ENCODE peak calls at places on chromosome 14, in six cellular contexts. A is left ventricle myocardium inferior, P is neural progenitor cell, C is pancreas, N is heart right ventricle, J is Peyer's patch. V is an unnamed sample.

GRCh38 chr14:65229431-65230286 is 127.3 kb upstream of the MAX start:
- DNase-seq in A (peak; percentile 27), J (peak; percentile 76), N (peak; percentile 49), P (peak; percentile 68), C (peak; percentile 75), V (no peak)

GRCh38 chr14:59422069-59422881 is 42.9 kb downstream of the GPR135 start:
- DNase-seq in N (no peak), P (peak; percentile 19), C (no peak), A (no peak), J (no peak), V (no peak)

GRCh38 chr14:20530771-20531571 is 25.6 kb downstream of the RNASE10 start:
- DNase-seq in A (peak; percentile 56), J (peak; percentile 73), P (peak; percentile 86), C (peak; percentile 69), N (peak; percentile 58), V (peak; percentile 33)

GRCh38 chr14:73223049-73223448 is 14.3 kb upstream of the PAPLN start:
- DNase-seq in C (no peak), A (no peak), N (no peak), P (no peak), J (no peak), V (no peak)

GRCh38 chr14:31139301-31139847 is 68.2 kb downstream of the HECTD1 start:
- DNase-seq in J (no peak), A (no peak), C (no peak), P (no peak), N (no peak), V (no peak)

GRCh38 chr14:20846560-20846959 is 43.9 kb upstream of the RNASE1 start:
- DNase-seq in C (no peak), J (no peak), N (no peak), A (no peak), P (no peak), V (no peak)

GRCh38 chr14:60724080-60724618 is at the start of gene SIX4:
- DNase-seq in N (peak; percentile 57), C (peak; percentile 86), A (peak; percentile 49), J (peak; percentile 54), P (peak; percentile 92), V (peak; percentile 93)

GRCh38 chr14:62308927-62309326 is 546.7 kb downstream of the SNAPC1 start:
- DNase-seq in J (no peak), C (no peak), N (no peak), A (no peak), P (no peak), V (no peak)

GRCh38 chr14:25108959-25109358 is 59.0 kb upstream of the STXBP6 start:
- DNase-seq in J (no peak), P (no peak), C (no peak), A (no peak), N (no peak), V (no peak)

GRCh38 chr14:89443002-89443660 is 26.1 kb upstream of the FOXN3 start:
- DNase-seq in N (no peak), A (no peak), C (no peak), P (no peak), J (no peak), V (no peak)

GRCh38 chr14:58920230-58920629 is 268.2 kb upstream of the DAAM1 start:
- DNase-seq in J (no peak), C (no peak), P (no peak), A (no peak), N (no peak), V (no peak)

GRCh38 chr14:54444003-54444402 is 2.8 kb upstream of the CNIH1 start:
- DNase-seq in N (no peak), J (no peak), P (no peak), C (no peak), A (no peak), V (no peak)

GRCh38 chr14:72736348-72736747 is 157.6 kb downstream of the DPF3 start:
- DNase-seq in A (no peak), P (no peak), C (no peak), J (no peak), N (no peak), V (peak; percentile 49)

GRCh38 chr14:103514596-103515421 is 7.8 kb downstream of the CKB start:
- DNase-seq in A (peak; percentile 13), C (peak; percentile 43), P (no peak), J (peak; percentile 34), N (no peak), V (peak; percentile 11)

GRCh38 chr14:96274122-96274910 is 18.3 kb downstream of the BDKRB1 start:
- DNase-seq in C (no peak), A (no peak), P (no peak), J (no peak), N (no peak), V (no peak)

GRCh38 chr14:20848316-20848954 is 42.8 kb upstream of the RNASE3 start:
- DNase-seq in N (no peak), P (no peak), A (no peak), C (no peak), J (no peak), V (no peak)

GRCh38 chr14:83133986-83134664 is 1600.5 kb upstream of the SEL1L start:
- DNase-seq in A (no peak), J (no peak), P (peak; percentile 69), N (no peak), C (no peak), V (no peak)

GRCh38 chr14:20630340-20631022 is 11.0 kb downstream of the OR6S1 start:
- DNase-seq in J (no peak), C (no peak), N (no peak), A (no peak), P (peak; percentile 60), V (no peak)

DNA sequence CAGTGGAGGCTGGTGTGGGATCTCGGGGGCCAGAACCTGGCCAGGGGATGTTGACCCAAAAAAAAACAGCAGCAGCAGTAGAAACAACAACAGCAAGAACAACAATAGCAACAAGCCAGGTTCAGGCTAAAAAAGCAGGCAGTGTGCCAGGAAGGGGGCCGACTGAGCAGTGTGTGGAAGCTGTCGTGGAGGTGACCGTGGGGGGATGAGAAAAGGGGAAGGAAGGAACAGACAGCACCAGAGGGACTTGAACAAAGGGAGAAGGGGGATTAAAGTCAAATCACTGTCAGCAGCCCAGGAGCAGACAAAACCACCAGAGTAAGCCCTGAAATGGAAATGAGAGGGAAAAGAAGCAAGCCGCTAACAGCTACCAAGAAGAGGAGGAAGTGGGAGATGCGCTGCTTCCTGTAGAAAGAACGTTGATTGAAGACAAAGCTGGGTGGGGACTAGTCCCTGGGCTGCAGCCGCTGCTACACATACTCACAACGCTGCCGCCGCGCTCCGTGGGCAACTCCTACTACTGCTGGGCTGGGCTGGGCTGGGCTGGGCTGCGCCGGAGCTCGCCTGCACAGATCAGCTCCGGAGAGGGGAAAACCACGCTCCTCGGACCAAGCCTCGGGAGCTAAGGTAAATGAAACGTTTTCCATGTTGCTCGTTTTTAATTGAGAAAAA is at the start of gene GNG2:
- DNase-seq in P (peak; percentile 83), C (peak; percentile 87), A (peak; percentile 87), J (peak; percentile 79), N (peak; percentile 85), V (peak; percentile 58)
- TF ChIP-seq CTCF in P (no peak), C (no peak), A (no peak), J (no peak), N (no peak), V (no peak)

DNA sequence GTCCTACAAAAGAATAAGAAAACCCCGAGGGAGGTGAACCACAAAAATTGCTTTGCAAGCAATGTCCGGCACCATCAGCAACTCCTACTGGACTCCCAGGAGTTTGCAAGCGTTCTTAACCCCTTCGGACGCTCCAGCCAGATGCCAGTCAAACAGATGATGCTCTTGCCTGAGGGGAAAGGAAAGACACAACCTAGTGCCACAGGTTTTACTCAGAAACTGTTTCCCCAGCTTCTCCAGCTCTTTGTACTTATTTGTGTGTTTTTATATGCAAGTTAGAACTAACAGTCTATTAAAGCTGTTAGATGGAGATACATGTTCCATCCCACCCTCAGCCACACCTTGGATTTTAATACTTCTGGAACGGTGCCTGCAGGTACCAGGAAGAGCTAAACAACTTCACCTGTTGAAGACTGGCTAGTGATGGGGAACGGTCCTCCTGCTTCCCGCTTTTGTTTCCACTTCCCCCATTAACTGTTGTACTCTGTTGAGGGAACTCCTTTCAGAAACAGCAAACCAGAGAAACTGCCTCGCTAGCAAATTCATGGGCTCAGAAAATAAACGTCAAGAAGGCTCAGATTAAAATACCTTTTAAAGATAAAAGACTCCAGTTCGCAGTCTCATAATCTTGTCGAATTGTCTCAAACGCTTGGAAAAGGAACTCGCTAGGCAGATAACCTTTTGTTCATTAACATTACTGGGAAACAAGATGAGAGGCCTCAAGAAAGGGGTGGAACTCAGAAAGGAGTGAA is 1.1 kb upstream of the FERMT2 start:
- DNase-seq in C (no peak), J (no peak), N (no peak), P (peak; percentile 79), A (no peak), V (peak; percentile 49)
- H3K27me3 ChIP-seq in C (no peaks in the 10 kb centered on the region), J (no peaks in the 10 kb centered on the region), N (no peaks in the 10 kb centered on the region), P (no peaks in the 10 kb centered on the region), A (no peaks in the 10 kb centered on the region), V (no peaks in the 10 kb centered on the region)

GRCh38 chr14:99497894-99498293 is 16.7 kb downstream of the CCNK start:
- DNase-seq in A (no peak), J (no peak), N (no peak), P (no peak), C (no peak), V (no peak)
- H3K36me3 ChIP-seq in A (peaks cover 98% of the 10 kb centered on the region), J (peaks cover 94% of the 10 kb centered on the region), N (peaks cover 45% of the 10 kb centered on the region), P (peaks cover 14% of the 10 kb centered on the region), C (peaks cover 41% of the 10 kb centered on the region), V (peaks cover 1% of the 10 kb centered on the region)

GRCh38 chr14:106657460-106657859 is 1131.1 kb downstream of the TMEM121 start:
- DNase-seq in P (no peak), C (peak; percentile 75), A (no peak), J (no peak), N (no peak), V (no peak)

GRCh38 chr14:106652494-106652893 is 1126.1 kb downstream of the TMEM121 start:
- DNase-seq in J (no peak), C (no peak), P (no peak), A (no peak), N (no peak), V (no peak)
- TF ChIP-seq CTCF in J (no peak), C (no peak), P (no peak), A (no peak), N (no peak), V (no peak)

DNA sequence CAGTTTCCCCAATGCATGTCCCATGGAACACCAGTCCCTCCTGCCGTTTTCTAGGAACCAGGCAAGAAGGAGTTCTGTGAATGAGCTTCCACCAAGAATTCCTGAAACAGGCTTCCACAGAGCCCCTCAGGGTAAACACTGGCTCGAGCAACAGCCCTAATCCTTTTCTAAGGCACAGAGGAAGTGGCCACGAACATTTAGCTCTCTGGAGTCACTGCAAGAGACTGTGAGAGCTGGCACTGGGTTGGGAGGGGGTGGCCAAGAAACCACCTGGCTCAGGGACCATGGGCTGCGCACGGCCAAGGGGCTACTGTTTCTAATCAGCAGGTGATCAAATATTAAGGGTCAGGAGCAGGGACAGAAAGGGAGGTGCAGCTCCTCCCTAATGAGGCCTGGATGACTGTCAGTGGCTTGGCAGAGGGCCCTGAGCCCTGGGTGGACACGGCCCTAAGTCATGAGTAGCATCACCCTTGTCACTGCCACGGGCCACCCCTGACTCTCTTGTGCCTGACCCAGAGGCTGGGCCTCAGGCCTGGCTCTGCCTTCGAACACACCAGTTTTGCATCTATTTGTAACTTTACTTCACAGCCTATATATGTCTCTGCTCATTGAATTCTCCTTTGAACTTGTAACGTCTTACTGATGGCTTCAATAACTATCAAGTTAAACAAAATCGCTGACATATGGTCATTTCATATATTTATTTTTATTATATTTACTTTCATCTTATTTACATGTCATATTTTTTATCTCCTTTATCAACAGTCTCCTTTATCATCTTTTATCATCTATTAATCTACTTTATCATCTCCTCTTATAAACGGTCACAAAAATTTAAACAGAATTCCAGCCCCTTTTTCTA is 154.0 kb downstream of the DICER1 start:
- DNase-seq in P (no peak), N (no peak), C (no peak), J (no peak), A (no peak), V (no peak)
- H3K27me3 ChIP-seq in P (no peaks in the 10 kb centered on the region), N (peaks cover 4% of the 10 kb centered on the region), C (no peaks in the 10 kb centered on the region), J (no peaks in the 10 kb centered on the region), A (peaks cover 31% of the 10 kb centered on the region), V (no peaks in the 10 kb centered on the region)

V was measured in gastrocnemius medialis.